ENCODE peak calls at places on chromosome X, in seven cellular contexts. O, R, P, W, L, U and F are unnamed samples.

GRCh38 chrX:16143968-16144367 is 20.6 kb downstream of the GRPR start:
- DNase-seq in O (no peak), R (no peak), P (no peak), W (no peak), L (no peak), U (no peak), F (no peak)

GRCh38 chrX:150573702-150574101 is 5.3 kb downstream of the MTM1 start:
- DNase-seq in O (peak), R (no peak), P (no peak), W (no peak), L (no peak), U (peak), F (no peak)

GRCh38 chrX:40158036-40158706 is 60.4 kb upstream of the BCOR start:
- DNase-seq in O (peak), R (no peak), P (no peak), W (no peak), L (no peak), U (no peak), F (peak)

GRCh38 chrX:153640045-153640686 is 6.8 kb upstream of the DUSP9 start:
- DNase-seq in O (no peak), R (no peak), P (no peak), W (no peak), L (no peak), U (no peak), F (no peak)

GRCh38 chrX:11792461-11793421 is 34.7 kb downstream of the MSL3 start:
- DNase-seq in O (peak), R (no peak), P (peak), W (no peak), L (no peak), U (peak), F (no peak)

GRCh38 chrX:9515973-9516538 is 51.2 kb downstream of the TBL1X start:
- DNase-seq in O (no peak), R (no peak), P (no peak), W (no peak), L (no peak), U (no peak), F (no peak)

GRCh38 chrX:103573205-103573604 is 12.1 kb upstream of the TCEAL4 start:
- DNase-seq in O (no peak), R (no peak), P (no peak), W (no peak), L (no peak), U (no peak), F (no peak)

GRCh38 chrX:110442631-110443030 is 84.0 kb downstream of the RTL9 start:
- DNase-seq in O (peak), R (no peak), P (no peak), W (peak), L (no peak), U (no peak), F (no peak)

GRCh38 chrX:23118890-23119527 is 119.2 kb downstream of the DDX53 start:
- DNase-seq in O (no peak), R (no peak), P (no peak), W (no peak), L (no peak), U (no peak), F (no peak)